ENCODE peak calls at places on chromosomes 2 and 18, in six cellular contexts. One of them, this sample, is unnamed.

GRCh38 chr18:35582310-35582682 is 756 bp downstream of the GALNT1 start:
- DNase-seq in choroid plexus epithelial cell: no peak
- DNase-seq in dorsolateral prefrontal cortex: no peak
- DNase-seq in brain microvascular endothelial cell: no peak
- DNase-seq in HFF-Myc: no peak
- DNase-seq in hepatocyte: no peak
- DNase-seq in this sample: peak

GRCh38 chr18:14122099-14122498 is 10.1 kb downstream of the ZNF519 start:
- DNase-seq in choroid plexus epithelial cell: no peak
- DNase-seq in hepatocyte: no peak
- DNase-seq in dorsolateral prefrontal cortex: no peak
- DNase-seq in brain microvascular endothelial cell: no peak
- DNase-seq in HFF-Myc: no peak
- DNase-seq in this sample: no peak

GRCh38 chr2:210963386-210963785 is 407.0 kb downstream of the CPS1 start:
- DNase-seq in hepatocyte: no peak
- DNase-seq in HFF-Myc: no peak
- DNase-seq in dorsolateral prefrontal cortex: no peak
- DNase-seq in choroid plexus epithelial cell: no peak
- DNase-seq in brain microvascular endothelial cell: no peak
- DNase-seq in this sample: no peak

GRCh38 chr2:227805578-227805977 is 8.1 kb upstream of the CCL20 start:
- DNase-seq in choroid plexus epithelial cell: no peak
- DNase-seq in dorsolateral prefrontal cortex: peak
- DNase-seq in hepatocyte: no peak
- DNase-seq in brain microvascular endothelial cell: no peak
- DNase-seq in HFF-Myc: no peak
- DNase-seq in this sample: peak

GRCh38 chr18:56662502-56662901 is 11.3 kb downstream of the WDR7 start:
- DNase-seq in choroid plexus epithelial cell: no peak
- DNase-seq in dorsolateral prefrontal cortex: no peak
- DNase-seq in brain microvascular endothelial cell: no peak
- DNase-seq in hepatocyte: no peak
- DNase-seq in HFF-Myc: no peak
- DNase-seq in this sample: no peak

GRCh38 chr2:149191915-149192314 is 138.5 kb upstream of the LYPD6 start:
- DNase-seq in dorsolateral prefrontal cortex: no peak
- DNase-seq in hepatocyte: no peak
- DNase-seq in brain microvascular endothelial cell: no peak
- DNase-seq in HFF-Myc: no peak
- DNase-seq in choroid plexus epithelial cell: no peak
- DNase-seq in this sample: no peak

GRCh38 chr2:44769349-44770005 is 172.0 kb upstream of the SIX3 start:
- DNase-seq in hepatocyte: no peak
- DNase-seq in choroid plexus epithelial cell: no peak
- DNase-seq in brain microvascular endothelial cell: no peak
- DNase-seq in HFF-Myc: no peak
- DNase-seq in dorsolateral prefrontal cortex: no peak
- DNase-seq in this sample: no peak

GRCh38 chr2:143442203-143442602 is 313.0 kb downstream of the ARHGAP15 start:
- DNase-seq in hepatocyte: no peak
- DNase-seq in brain microvascular endothelial cell: no peak
- DNase-seq in choroid plexus epithelial cell: no peak
- DNase-seq in dorsolateral prefrontal cortex: no peak
- DNase-seq in HFF-Myc: no peak
- DNase-seq in this sample: no peak

GRCh38 chr2:26864226-26864625 is 16.3 kb downstream of the DPYSL5 start:
- DNase-seq in brain microvascular endothelial cell: no peak
- DNase-seq in choroid plexus epithelial cell: no peak
- DNase-seq in HFF-Myc: no peak
- DNase-seq in hepatocyte: no peak
- DNase-seq in dorsolateral prefrontal cortex: no peak
- DNase-seq in this sample: peak

GRCh38 chr18:28269750-28270149 is 92.8 kb upstream of the CDH2 start:
- DNase-seq in choroid plexus epithelial cell: no peak
- DNase-seq in HFF-Myc: no peak
- DNase-seq in dorsolateral prefrontal cortex: no peak
- DNase-seq in brain microvascular endothelial cell: no peak
- DNase-seq in hepatocyte: no peak
- DNase-seq in this sample: no peak

GRCh38 chr18:32445846-32446245 is 24.8 kb downstream of the GAREM1 start:
- DNase-seq in brain microvascular endothelial cell: no peak
- DNase-seq in dorsolateral prefrontal cortex: no peak
- DNase-seq in choroid plexus epithelial cell: no peak
- DNase-seq in hepatocyte: no peak
- DNase-seq in HFF-Myc: no peak
- DNase-seq in this sample: no peak
- H3K4me3 ChIP-seq in brain microvascular endothelial cell: no peak
- H3K4me3 ChIP-seq in dorsolateral prefrontal cortex: peak
- H3K4me3 ChIP-seq in choroid plexus epithelial cell: no peak
- H3K4me3 ChIP-seq in hepatocyte: no peak
- H3K4me3 ChIP-seq in HFF-Myc: no peak
- H3K4me3 ChIP-seq in this sample: no peak

GRCh38 chr18:12765127-12765526 is 62.3 kb downstream of the PSMG2 start:
- DNase-seq in dorsolateral prefrontal cortex: no peak
- DNase-seq in hepatocyte: no peak
- DNase-seq in HFF-Myc: no peak
- DNase-seq in brain microvascular endothelial cell: no peak
- DNase-seq in choroid plexus epithelial cell: no peak
- DNase-seq in this sample: no peak

GRCh38 chr18:12766986-12767433 is 64.2 kb downstream of the PSMG2 start:
- DNase-seq in dorsolateral prefrontal cortex: no peak
- DNase-seq in hepatocyte: peak
- DNase-seq in choroid plexus epithelial cell: no peak
- DNase-seq in brain microvascular endothelial cell: no peak
- DNase-seq in HFF-Myc: no peak
- DNase-seq in this sample: no peak

GRCh38 chr18:12767580-12768155 is 64.8 kb downstream of the PSMG2 start:
- DNase-seq in brain microvascular endothelial cell: no peak
- DNase-seq in HFF-Myc: no peak
- DNase-seq in dorsolateral prefrontal cortex: no peak
- DNase-seq in choroid plexus epithelial cell: no peak
- DNase-seq in hepatocyte: no peak
- DNase-seq in this sample: no peak

GRCh38 chr18:12768622-12769021 is 65.8 kb downstream of the PSMG2 start:
- DNase-seq in hepatocyte: no peak
- DNase-seq in dorsolateral prefrontal cortex: no peak
- DNase-seq in brain microvascular endothelial cell: peak
- DNase-seq in HFF-Myc: no peak
- DNase-seq in choroid plexus epithelial cell: peak
- DNase-seq in this sample: no peak

GRCh38 chr18:12765586-12765985 is 62.7 kb downstream of the PSMG2 start:
- DNase-seq in HFF-Myc: no peak
- DNase-seq in choroid plexus epithelial cell: no peak
- DNase-seq in dorsolateral prefrontal cortex: no peak
- DNase-seq in hepatocyte: no peak
- DNase-seq in brain microvascular endothelial cell: no peak
- DNase-seq in this sample: no peak
- TF ChIP-seq CTCF in HFF-Myc: no peak
- TF ChIP-seq CTCF in choroid plexus epithelial cell: no peak
- TF ChIP-seq CTCF in dorsolateral prefrontal cortex: no peak
- TF ChIP-seq CTCF in hepatocyte: no peak
- TF ChIP-seq CTCF in brain microvascular endothelial cell: no peak
- TF ChIP-seq CTCF in this sample: no peak

GRCh38 chr2:73111300-73112025 is 1.3 kb downstream of the RAB11FIP5 start:
- DNase-seq in choroid plexus epithelial cell: peak
- DNase-seq in dorsolateral prefrontal cortex: no peak
- DNase-seq in HFF-Myc: no peak
- DNase-seq in brain microvascular endothelial cell: no peak
- DNase-seq in hepatocyte: peak
- DNase-seq in this sample: peak
- H3K4me3 ChIP-seq in choroid plexus epithelial cell: peak
- H3K4me3 ChIP-seq in dorsolateral prefrontal cortex: peak
- H3K4me3 ChIP-seq in HFF-Myc: peak
- H3K4me3 ChIP-seq in brain microvascular endothelial cell: peak
- H3K4me3 ChIP-seq in hepatocyte: peak
- H3K4me3 ChIP-seq in this sample: no peak

GRCh38 chr2:234710587-234710986 is 213.7 kb upstream of the ARL4C start:
- DNase-seq in hepatocyte: no peak
- DNase-seq in HFF-Myc: no peak
- DNase-seq in dorsolateral prefrontal cortex: no peak
- DNase-seq in choroid plexus epithelial cell: no peak
- DNase-seq in brain microvascular endothelial cell: no peak
- DNase-seq in this sample: no peak

GRCh38 chr2:234714711-234715110 is 217.8 kb upstream of the ARL4C start:
- DNase-seq in choroid plexus epithelial cell: no peak
- DNase-seq in dorsolateral prefrontal cortex: no peak
- DNase-seq in hepatocyte: no peak
- DNase-seq in HFF-Myc: no peak
- DNase-seq in brain microvascular endothelial cell: no peak
- DNase-seq in this sample: no peak

GRCh38 chr2:234711308-234711707 is 214.4 kb upstream of the ARL4C start:
- DNase-seq in brain microvascular endothelial cell: no peak
- DNase-seq in choroid plexus epithelial cell: no peak
- DNase-seq in dorsolateral prefrontal cortex: no peak
- DNase-seq in hepatocyte: no peak
- DNase-seq in HFF-Myc: no peak
- DNase-seq in this sample: no peak

GRCh38 chr2:234710066-234710465 is 213.2 kb upstream of the ARL4C start:
- DNase-seq in brain microvascular endothelial cell: no peak
- DNase-seq in choroid plexus epithelial cell: no peak
- DNase-seq in HFF-Myc: no peak
- DNase-seq in hepatocyte: no peak
- DNase-seq in dorsolateral prefrontal cortex: no peak
- DNase-seq in this sample: no peak

DNA sequence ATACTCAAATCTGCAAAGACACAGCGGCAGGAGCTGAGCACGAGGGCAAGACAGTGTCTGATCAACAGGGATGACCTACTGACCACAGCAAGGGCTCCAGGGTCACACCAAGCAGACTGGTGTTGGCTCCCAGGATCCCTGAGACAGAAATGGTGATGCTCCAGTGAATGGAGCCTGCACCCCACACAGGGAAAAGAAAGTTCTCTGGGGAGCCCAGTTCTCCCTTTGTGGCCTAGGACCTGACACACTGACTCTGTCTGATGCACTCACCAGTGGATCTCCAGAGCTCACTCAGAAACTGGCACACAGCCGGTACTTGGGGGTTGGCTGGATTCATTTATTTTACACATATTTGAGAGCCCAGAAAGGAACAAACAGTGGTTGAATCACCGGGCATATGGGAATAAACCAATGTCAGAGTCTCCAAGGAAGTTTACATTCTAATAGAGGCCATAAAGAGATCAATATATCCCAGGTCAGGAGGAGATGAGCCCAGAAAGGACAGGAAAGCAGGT is 215.6 kb upstream of the ARL4C start:
- DNase-seq in brain microvascular endothelial cell: no peak
- DNase-seq in HFF-Myc: no peak
- DNase-seq in choroid plexus epithelial cell: no peak
- DNase-seq in dorsolateral prefrontal cortex: no peak
- DNase-seq in hepatocyte: no peak
- DNase-seq in this sample: no peak
- TF ChIP-seq CTCF in brain microvascular endothelial cell: no peak
- TF ChIP-seq CTCF in HFF-Myc: no peak
- TF ChIP-seq CTCF in choroid plexus epithelial cell: no peak
- TF ChIP-seq CTCF in dorsolateral prefrontal cortex: no peak
- TF ChIP-seq CTCF in hepatocyte: no peak
- TF ChIP-seq CTCF in this sample: no peak

GRCh38 chr2:223054193-223054781 is 2.3 kb downstream of the KCNE4 start:
- DNase-seq in dorsolateral prefrontal cortex: no peak
- DNase-seq in brain microvascular endothelial cell: peak
- DNase-seq in choroid plexus epithelial cell: peak
- DNase-seq in HFF-Myc: no peak
- DNase-seq in hepatocyte: peak
- DNase-seq in this sample: no peak
- H3K4me3 ChIP-seq in dorsolateral prefrontal cortex: peak
- H3K4me3 ChIP-seq in brain microvascular endothelial cell: peak
- H3K4me3 ChIP-seq in choroid plexus epithelial cell: peak
- H3K4me3 ChIP-seq in HFF-Myc: peak
- H3K4me3 ChIP-seq in hepatocyte: no peak
- H3K4me3 ChIP-seq in this sample: no peak

GRCh38 chr18:41099451-41099850 is 855.6 kb upstream of the PIK3C3 start:
- DNase-seq in hepatocyte: no peak
- DNase-seq in brain microvascular endothelial cell: no peak
- DNase-seq in HFF-Myc: no peak
- DNase-seq in choroid plexus epithelial cell: no peak
- DNase-seq in dorsolateral prefrontal cortex: no peak
- DNase-seq in this sample: no peak

DNA sequence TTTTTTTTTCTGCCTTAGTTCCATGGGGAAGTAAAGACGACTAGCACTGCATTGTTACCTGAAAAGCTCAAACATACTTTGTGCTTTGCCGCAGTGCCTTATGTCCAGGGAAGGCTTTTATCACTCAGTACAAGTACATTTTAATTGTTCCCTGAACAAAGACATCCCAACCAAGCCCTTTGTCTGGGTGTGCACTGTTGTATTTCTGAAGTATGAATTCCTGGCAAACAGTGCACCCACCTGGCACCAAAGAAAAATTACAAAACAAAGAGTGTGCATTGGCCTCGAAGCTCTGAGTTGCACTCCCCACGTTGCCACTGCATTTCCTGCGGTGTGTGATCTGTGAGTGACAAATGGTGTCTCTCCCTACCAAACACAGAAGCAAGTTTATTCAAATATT is 858.5 kb upstream of the PIK3C3 start:
- DNase-seq in brain microvascular endothelial cell: peak
- DNase-seq in dorsolateral prefrontal cortex: no peak
- DNase-seq in choroid plexus epithelial cell: peak
- DNase-seq in hepatocyte: peak
- DNase-seq in HFF-Myc: no peak
- DNase-seq in this sample: peak
- TF ChIP-seq CTCF in brain microvascular endothelial cell: peak
- TF ChIP-seq CTCF in dorsolateral prefrontal cortex: no peak
- TF ChIP-seq CTCF in choroid plexus epithelial cell: peak
- TF ChIP-seq CTCF in hepatocyte: peak
- TF ChIP-seq CTCF in HFF-Myc: no peak
- TF ChIP-seq CTCF in this sample: no peak

GRCh38 chr2:101148777-101149176 is 2.4 kb downstream of the TBC1D8 start:
- DNase-seq in hepatocyte: no peak
- DNase-seq in brain microvascular endothelial cell: no peak
- DNase-seq in HFF-Myc: no peak
- DNase-seq in dorsolateral prefrontal cortex: no peak
- DNase-seq in choroid plexus epithelial cell: no peak
- DNase-seq in this sample: no peak

GRCh38 chr2:101145406-101145805 is 5.8 kb downstream of the TBC1D8 start:
- DNase-seq in hepatocyte: no peak
- DNase-seq in choroid plexus epithelial cell: peak
- DNase-seq in dorsolateral prefrontal cortex: no peak
- DNase-seq in brain microvascular endothelial cell: no peak
- DNase-seq in HFF-Myc: no peak
- DNase-seq in this sample: peak

GRCh38 chr2:101147971-101148370 is 3.2 kb downstream of the TBC1D8 start:
- DNase-seq in HFF-Myc: no peak
- DNase-seq in hepatocyte: no peak
- DNase-seq in brain microvascular endothelial cell: no peak
- DNase-seq in choroid plexus epithelial cell: no peak
- DNase-seq in dorsolateral prefrontal cortex: no peak
- DNase-seq in this sample: no peak

GRCh38 chr2:101147062-101147461 is 4.1 kb downstream of the TBC1D8 start:
- DNase-seq in dorsolateral prefrontal cortex: no peak
- DNase-seq in hepatocyte: no peak
- DNase-seq in choroid plexus epithelial cell: no peak
- DNase-seq in brain microvascular endothelial cell: no peak
- DNase-seq in HFF-Myc: no peak
- DNase-seq in this sample: no peak

DNA sequence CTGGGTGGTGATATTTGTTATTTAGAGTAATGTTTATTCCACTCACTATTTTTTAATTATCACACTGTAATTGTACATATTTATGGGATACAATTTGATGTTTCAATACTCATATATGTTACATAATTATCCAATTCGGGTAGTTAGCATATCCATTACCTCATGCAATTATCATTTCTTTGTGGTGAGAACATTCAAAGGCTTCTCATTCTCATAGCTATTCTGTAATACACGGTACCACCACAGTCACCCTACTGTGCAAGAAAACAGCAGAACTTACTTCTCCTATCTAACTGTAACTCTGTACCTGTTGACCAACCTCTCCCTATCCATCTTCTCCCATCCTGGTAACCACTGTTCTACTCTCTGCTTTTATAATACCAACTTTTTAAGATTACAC is 4.6 kb downstream of the TBC1D8 start:
- DNase-seq in choroid plexus epithelial cell: no peak
- DNase-seq in HFF-Myc: no peak
- DNase-seq in brain microvascular endothelial cell: no peak
- DNase-seq in dorsolateral prefrontal cortex: no peak
- DNase-seq in hepatocyte: no peak
- DNase-seq in this sample: no peak
- H3K4me3 ChIP-seq in choroid plexus epithelial cell: no peak
- H3K4me3 ChIP-seq in HFF-Myc: no peak
- H3K4me3 ChIP-seq in brain microvascular endothelial cell: no peak
- H3K4me3 ChIP-seq in dorsolateral prefrontal cortex: no peak
- H3K4me3 ChIP-seq in hepatocyte: no peak
- H3K4me3 ChIP-seq in this sample: no peak